ENCODE peak calls at places on chromosome 6, in nine cellular contexts. U is CD8-positive, alpha-beta T cell; O is HCT116; N is HAP-1; L is T-helper 17 cell; Y is cardiac septum; E is omental fat pad; D is HS-27A; V is effector memory CD4-positive, alpha-beta T cell. Z is an unnamed sample.

GRCh38 chr6:3341467-3341866 is 82.7 kb downstream of the PSMG4 start:
- DNase-seq in U (no peak), O (no peak), N (peak; percentile 70), L (no peak), Y (no peak), E (no peak), D (no peak), V (no peak), Z (no peak)

GRCh38 chr6:35568967-35569606 is 56.4 kb upstream of the TULP1 start:
- DNase-seq in U (peak; percentile 41), O (no peak), N (peak; percentile 60), L (no peak), Y (no peak), E (no peak), D (no peak), V (no peak), Z (no peak)

GRCh38 chr6:161639772-161640171 is 365.9 kb upstream of the AGPAT4 start:
- DNase-seq in U (no peak), O (no peak), N (peak; percentile 72), L (no peak), Y (no peak), E (no peak), D (no peak), V (no peak), Z (no peak)

GRCh38 chr6:38233161-38233791 is 406.5 kb downstream of the BTBD9 start:
- DNase-seq in U (no peak), O (no peak), N (no peak), L (no peak), Y (no peak), E (no peak), D (peak; percentile 84), V (no peak), Z (no peak)

GRCh38 chr6:112311950-112312547 is 35.1 kb upstream of the RFPL4B start:
- DNase-seq in U (no peak), O (no peak), N (peak; percentile 27), L (no peak), Y (no peak), E (no peak), D (no peak), V (no peak), Z (no peak)

GRCh38 chr6:26216886-26217713 is 129.9 kb downstream of the HFE start:
- DNase-seq in U (peak; percentile 78), O (no peak), N (peak; percentile 89), L (peak; percentile 53), Y (peak; percentile 89), E (no peak), D (no peak), V (peak; percentile 66), Z (no peak)

GRCh38 chr6:15254074-15254975 is 8.5 kb downstream of the JARID2 start:
- DNase-seq in U (no peak), O (no peak), N (no peak), L (no peak), Y (no peak), E (no peak), D (no peak), V (no peak), Z (no peak)

GRCh38 chr6:136586295-136586694 is 36.1 kb upstream of the MAP7 start:
- DNase-seq in U (no peak), O (no peak), N (no peak), L (no peak), Y (no peak), E (no peak), D (no peak), V (no peak), Z (no peak)

GRCh38 chr6:163554663-163555062 is 140.1 kb downstream of the QKI start:
- DNase-seq in U (peak; percentile 62), O (no peak), N (peak; percentile 79), L (peak; percentile 31), Y (no peak), E (peak; percentile 37), D (peak; percentile 23), V (peak; percentile 22), Z (no peak)

GRCh38 chr6:108489699-108490098 is 71.0 kb upstream of the FOXO3 start:
- DNase-seq in U (no peak), O (no peak), N (no peak), L (no peak), Y (no peak), E (no peak), D (no peak), V (no peak), Z (no peak)

GRCh38 chr6:79763301-79763700 is 132.2 kb downstream of the SH3BGRL2 start:
- DNase-seq in U (no peak), O (no peak), N (no peak), L (no peak), Y (no peak), E (no peak), D (no peak), V (no peak), Z (no peak)

GRCh38 chr6:158816329-158816728 is 2.8 kb downstream of the EZR start:
- DNase-seq in U (no peak), O (no peak), N (peak; percentile 59), L (no peak), Y (no peak), E (no peak), D (no peak), V (no peak), Z (no peak)

GRCh38 chr6:169906741-169907418 is 155.5 kb downstream of the ERMARD start:
- DNase-seq in U (no peak), O (no peak), N (no peak), L (no peak), Y (no peak), E (no peak), D (no peak), V (no peak), Z (no peak)

GRCh38 chr6:21885532-21886089 is 292.1 kb downstream of the SOX4 start:
- DNase-seq in U (no peak), O (no peak), N (no peak), L (no peak), Y (no peak), E (no peak), D (peak; percentile 69), V (no peak), Z (peak; percentile 98)

GRCh38 chr6:35429463-35429862 is 22.7 kb upstream of the FANCE start:
- DNase-seq in U (no peak), O (no peak), N (no peak), L (no peak), Y (no peak), E (no peak), D (no peak), V (no peak), Z (no peak)

Z was measured in epithelial cell of proximal tubule.